ENCODE peak calls at places on chromosomes 4 and X, in seven cellular contexts. D is GM12891; K is cardiac fibroblast; U is T-helper 1 cell; J is stimulated activated CD4-positive, alpha-beta T cell treated with anti-CD3 and anti-CD28 coated beads, Interleukin-4, amount 100 ng/mL, for 4 hours; H is NCI-H2081; B is D341Med. F is an unnamed sample.

GRCh38 chrX:2848806-2849420 is 20.2 kb downstream of the GYG2 start:
- DNase-seq in D (no peak), K (peak; percentile 74), U (no peak), J (no peak), H (no peak), B (no peak), F (no peak)

GRCh38 chr4:154414796-154415195 is 76.8 kb downstream of the DCHS2 start:
- DNase-seq in D (no peak), K (no peak), U (no peak), J (no peak), H (no peak), B (no peak), F (no peak)

GRCh38 chr4:145736241-145736831 is 56.4 kb downstream of the C4orf51 start:
- DNase-seq in D (no peak), K (peak; percentile 81), U (no peak), J (no peak), H (peak; percentile 45), B (no peak), F (peak; percentile 24)

GRCh38 chr4:177673980-177674504 is 231.8 kb upstream of the AGA start:
- DNase-seq in D (no peak), K (no peak), U (no peak), J (no peak), H (no peak), B (peak; percentile 17), F (no peak)

GRCh38 chrX:3166670-3167455 is 125.6 kb downstream of the ARSF start:
- DNase-seq in D (no peak), K (no peak), U (no peak), J (no peak), H (no peak), B (no peak), F (no peak)

GRCh38 chr4:88017516-88018302 is 10.3 kb downstream of the PKD2 start:
- DNase-seq in D (no peak), K (peak; percentile 97), U (no peak), J (no peak), H (no peak), B (no peak), F (no peak)

GRCh38 chrX:42119076-42119475 is 195.7 kb upstream of the CASK start:
- DNase-seq in D (no peak), K (peak; percentile 90), U (no peak), J (no peak), H (peak; percentile 50), B (no peak), F (peak; percentile 0)

GRCh38 chr4:112973897-112974296 is 75.6 kb upstream of the ANK2 start:
- DNase-seq in D (no peak), K (no peak), U (no peak), J (no peak), H (peak; percentile 23), B (no peak), F (no peak)

GRCh38 chrX:119574394-119575266 is at the start of gene UBE2A:
- DNase-seq in D (peak; percentile 76), K (peak; percentile 96), U (peak; percentile 78), J (peak; percentile 86), H (peak; percentile 94), B (peak; percentile 91), F (peak; percentile 62)

GRCh38 chrX:40651620-40652223 is 4.4 kb upstream of the CXorf38 start:
- DNase-seq in D (no peak), K (peak; percentile 70), U (peak; percentile 55), J (peak; percentile 53), H (peak; percentile 78), B (peak; percentile 33), F (peak; percentile 50)

GRCh38 chr4:112896326-112896892 is 153.0 kb upstream of the ANK2 start:
- DNase-seq in D (no peak), K (no peak), U (no peak), J (no peak), H (no peak), B (no peak), F (no peak)